ENCODE peak calls at places on chromosomes 5 and 9, in five cellular contexts. A, J, D, T and Q are unnamed samples.

GRCh38 chr9:16241231-16241630 is 629.2 kb downstream of the BNC2 start:
- DNase-seq in T (no peak), A (no peak), J (no peak), D (no peak), Q (no peak)

GRCh38 chr9:129291041-129291501 is 113.0 kb upstream of the IER5L start:
- DNase-seq in A (no peak), D (peak; percentile 15), J (no peak), T (peak; percentile 53), Q (no peak)

GRCh38 chr5:81962041-81962440 is 9.8 kb upstream of the ATG10 start:
- DNase-seq in D (no peak), J (no peak), T (no peak), A (no peak), Q (no peak)

GRCh38 chr5:39019231-39019630 is 55.0 kb downstream of the RICTOR start:
- DNase-seq in J (no peak), A (no peak), D (no peak), T (no peak), Q (no peak)

GRCh38 chr5:112684737-112685136 is 52.9 kb upstream of the APC start:
- DNase-seq in T (no peak), J (no peak), A (no peak), D (no peak), Q (no peak)

GRCh38 chr5:132837868-132838267 is 7.4 kb upstream of the SHROOM1 start:
- DNase-seq in D (no peak), A (no peak), T (no peak), J (peak; percentile 75), Q (no peak)

GRCh38 chr5:61596265-61596664 is 264.2 kb downstream of the ZSWIM6 start:
- DNase-seq in T (no peak), D (no peak), J (no peak), A (no peak), Q (no peak)

GRCh38 chr5:1500411-1501091 is 23.2 kb downstream of the LPCAT1 start:
- DNase-seq in D (peak; percentile 85), A (peak; percentile 91), T (no peak), J (peak; percentile 70), Q (no peak)

GRCh38 chr5:76765249-76765648 is 49.3 kb downstream of the F2R start:
- DNase-seq in J (no peak), T (no peak), A (no peak), D (no peak), Q (no peak)

GRCh38 chr9:18331808-18332209 is 142.1 kb upstream of the ADAMTSL1 start:
- DNase-seq in J (no peak), T (no peak), A (no peak), D (no peak), Q (no peak)

GRCh38 chr5:9621379-9621903 is 8.7 kb downstream of the TAS2R1 start:
- DNase-seq in J (no peak), A (no peak), T (no peak), D (no peak), Q (no peak)

GRCh38 chr9:86341007-86341491 is 13.2 kb downstream of the TUT7 start:
- DNase-seq in D (no peak), J (no peak), A (no peak), T (no peak), Q (no peak)

GRCh38 chr9:72022846-72023245 is 37.6 kb downstream of the C9orf57 start:
- DNase-seq in D (no peak), J (no peak), A (no peak), T (no peak), Q (no peak)

GRCh38 chr5:10331341-10331796 is 22.1 kb upstream of the MARCHF6 start:
- DNase-seq in D (peak; percentile 83), A (no peak), T (no peak), J (peak; percentile 86), Q (no peak)

GRCh38 chr5:179262126-179262920 is 82.9 kb downstream of the ADAMTS2 start:
- DNase-seq in T (no peak), A (no peak), D (peak; percentile 32), J (peak; percentile 18), Q (no peak)

GRCh38 chr9:95174038-95174437 is 143.5 kb downstream of the FANCC start:
- DNase-seq in D (no peak), A (no peak), T (no peak), J (no peak), Q (no peak)

GRCh38 chr5:95620030-95620869 is at the start of gene GPR150:
- DNase-seq in T (peak; percentile 73), D (peak; percentile 30), A (peak; percentile 94), J (peak; percentile 65), Q (no peak)

GRCh38 chr9:136865768-136866103 is 372 bp downstream of the EDF1 start:
- DNase-seq in A (no peak), D (peak; percentile 51), T (peak; percentile 81), J (peak; percentile 52), Q (no peak)

GRCh38 chr5:114223866-114224265 is 138.0 kb upstream of the KCNN2 start:
- DNase-seq in D (no peak), A (no peak), T (no peak), J (no peak), Q (no peak)

GRCh38 chr9:125608488-125609224 is 98.4 kb downstream of the MAPKAP1 start:
- DNase-seq in T (no peak), J (no peak), A (no peak), D (peak; percentile 60), Q (no peak)

GRCh38 chr9:103410059-103410458 is 414.9 kb downstream of the CYLC2 start:
- DNase-seq in A (no peak), J (no peak), D (no peak), T (no peak), Q (no peak)

GRCh38 chr9:27471789-27472585 is 52.1 kb upstream of the IFNK start:
- DNase-seq in D (peak; percentile 52), J (no peak), T (no peak), A (no peak), Q (no peak)

GRCh38 chr5:22541037-22541436 is 312.1 kb downstream of the CDH12 start:
- DNase-seq in T (no peak), D (no peak), A (no peak), J (no peak), Q (no peak)

GRCh38 chr5:177389368-177390169 is 5.3 kb downstream of the SLC34A1 start:
- DNase-seq in J (no peak), D (no peak), A (no peak), T (peak; percentile 75), Q (no peak)

GRCh38 chr9:130447193-130447816 is 2.5 kb downstream of the ASS1 start:
- DNase-seq in D (peak; percentile 47), J (no peak), A (no peak), T (no peak), Q (no peak)

GRCh38 chr9:5767968-5768932 is 64.7 kb downstream of the ERMP1 start:
- DNase-seq in D (no peak), T (no peak), A (no peak), J (no peak), Q (no peak)

GRCh38 chr5:9015250-9015936 is 530.5 kb downstream of the SEMA5A start:
- DNase-seq in D (no peak), T (no peak), J (no peak), A (no peak), Q (no peak)

GRCh38 chr5:180069589-180070247 is 1.8 kb downstream of the RNF130 start:
- DNase-seq in D (no peak), J (peak; percentile 56), T (no peak), A (no peak), Q (no peak)

GRCh38 chr5:168683927-168684295 is 104.7 kb upstream of the PANK3 start:
- DNase-seq in T (no peak), D (no peak), A (no peak), J (no peak), Q (no peak)

GRCh38 chr5:96963267-96963666 is 27.4 kb downstream of the LNPEP start:
- DNase-seq in D (no peak), T (peak; percentile 75), A (no peak), J (no peak), Q (peak; percentile 92)
- TF ChIP-seq EP300 in D (no peak), T (no peak), A (no peak), J (no peak), Q (no peak)

GRCh38 chr5:394671-395155 is 48.3 kb upstream of the EXOC3 start:
- DNase-seq in T (peak; percentile 55), D (no peak), J (no peak), A (peak; percentile 75), Q (peak; percentile 88)
- H3K4me1 ChIP-seq in T (peaks cover 17% of the 10 kb centered on the region), D (peaks cover 10% of the 10 kb centered on the region), J (peaks cover 9% of the 10 kb centered on the region), A (no peaks in the 10 kb centered on the region), Q (peaks cover 4% of the 10 kb centered on the region)

GRCh38 chr5:147788023-147788422 is 5.5 kb upstream of the JAKMIP2 start:
- DNase-seq in J (no peak), T (no peak), A (no peak), D (no peak), Q (no peak)
- TF ChIP-seq EP300 in J (no peak), T (no peak), A (no peak), D (no peak), Q (no peak)

GRCh38 chr5:173920024-173920753 is 32.0 kb downstream of the CPEB4 start:
- DNase-seq in J (no peak), A (no peak), T (no peak), D (no peak), Q (no peak)
- H3K4me1 ChIP-seq in J (peaks cover 54% of the 10 kb centered on the region), A (peaks cover 62% of the 10 kb centered on the region), T (peaks cover 64% of the 10 kb centered on the region), D (peaks cover 14% of the 10 kb centered on the region), Q (peaks cover 80% of the 10 kb centered on the region)

DNA sequence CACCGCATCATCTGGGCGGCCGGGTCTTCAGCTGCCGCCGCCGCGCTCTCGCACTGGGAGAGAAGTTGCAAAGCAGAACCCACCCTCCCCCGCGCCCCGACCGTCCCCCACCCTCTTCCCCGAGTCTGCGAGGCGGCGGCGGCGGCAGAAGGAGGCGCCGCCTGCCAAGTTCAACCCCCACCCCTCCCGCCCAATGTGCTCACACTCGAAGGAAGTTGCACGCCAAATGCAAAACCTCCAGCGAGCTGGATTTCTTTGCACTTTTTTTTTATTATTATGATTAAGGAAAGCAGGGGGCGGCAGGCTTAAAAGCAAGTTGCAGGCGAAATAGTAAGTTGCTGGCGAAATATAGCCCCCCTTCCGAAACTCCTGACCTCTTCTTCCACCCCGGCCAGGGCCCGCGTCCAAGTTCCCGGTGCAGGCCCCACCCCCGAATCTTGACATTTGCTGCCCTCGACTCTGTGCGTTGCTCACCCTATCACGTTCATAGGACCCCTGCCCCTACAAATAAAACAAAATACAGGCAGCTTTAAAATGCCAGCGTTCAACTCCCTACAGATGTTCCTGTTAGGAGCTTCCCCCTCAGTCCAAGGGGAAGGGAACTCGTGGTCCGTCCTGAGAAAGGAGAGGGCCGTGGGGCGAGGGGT is 1.1 kb upstream of the NR3C1 start:
- DNase-seq in J (peak; percentile 75), T (peak; percentile 92), A (peak; percentile 90), D (peak; percentile 78), Q (peak; percentile 96)
- TF ChIP-seq EP300 in J (no peak), T (no peak), A (no peak), D (no peak), Q (no peak)

DNA sequence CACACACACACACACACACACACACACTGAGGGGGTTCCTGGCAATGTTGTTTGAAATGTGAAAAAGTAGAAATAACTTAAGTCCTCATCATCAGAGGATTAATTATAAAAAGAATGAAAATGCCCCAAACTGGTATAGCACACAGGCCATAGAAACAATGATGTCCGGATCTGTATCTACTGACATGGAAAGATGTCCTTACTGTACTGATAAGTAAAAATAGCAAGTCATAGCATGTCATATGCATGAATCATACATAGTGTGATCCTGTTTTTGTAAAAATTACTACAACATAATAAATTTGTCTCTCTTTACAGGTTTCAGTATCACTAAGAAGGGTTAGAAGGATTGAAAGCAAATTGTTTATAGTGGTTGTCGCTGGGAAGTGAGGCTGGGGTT is 177.1 kb downstream of the TTLL11 start:
- DNase-seq in J (no peak), T (no peak), D (no peak), A (no peak), Q (no peak)
- H3K4me1 ChIP-seq in J (no peaks in the 10 kb centered on the region), T (no peaks in the 10 kb centered on the region), D (peaks cover 2% of the 10 kb centered on the region), A (no peaks in the 10 kb centered on the region), Q (no peaks in the 10 kb centered on the region)